ENCODE peak calls at places on chromosomes 6 and 20, in seven cellular contexts. C is lower lobe of right lung, J is astrocyte, K is adrenal gland, L is ascending aorta, U is tibial nerve, R is uterus. V is an unnamed sample.

GRCh38 chr6:102405860-102406259 is 1012.4 kb downstream of the GRIK2 start:
- DNase-seq in C (no peak), U (no peak), R (no peak), J (no peak), L (no peak), K (no peak), V (no peak)

GRCh38 chr6:57247603-57248002 is 25.5 kb upstream of the RAB23 start:
- DNase-seq in C (no peak), J (peak), L (no peak), K (no peak), R (no peak), U (no peak), V (no peak)

GRCh38 chr20:62792182-62792939 is 3.9 kb upstream of the MRGBP start:
- DNase-seq in R (no peak), U (no peak), K (no peak), C (no peak), J (peak), L (no peak), V (no peak)

GRCh38 chr6:142474446-142475289 is 172.9 kb downstream of the ADGRG6 start:
- DNase-seq in L (no peak), J (peak), K (no peak), R (no peak), U (no peak), C (no peak), V (peak)

GRCh38 chr6:13593103-13593502 is 18.7 kb downstream of the SIRT5 start:
- DNase-seq in J (no peak), K (no peak), R (no peak), C (no peak), L (no peak), U (no peak), V (no peak)

GRCh38 chr20:58309607-58310290 is at the start of gene RAB22A:
- DNase-seq in K (peak), J (peak), R (peak), L (peak), U (peak), C (peak), V (peak)

GRCh38 chr6:36349240-36349639 is 12.6 kb upstream of the BNIP5 start:
- DNase-seq in R (no peak), L (no peak), C (no peak), J (no peak), K (no peak), U (no peak), V (no peak)

GRCh38 chr20:23520185-23520584 is 29.3 kb downstream of the CST8 start:
- DNase-seq in R (no peak), U (no peak), L (no peak), K (no peak), C (no peak), J (no peak), V (no peak)

GRCh38 chr20:3768342-3769130 is 983 bp upstream of the ADISSP start:
- DNase-seq in K (peak), J (peak), U (peak), R (peak), C (peak), L (peak), V (peak)

GRCh38 chr6:83359638-83360037 is 71.2 kb downstream of the ME1 start:
- DNase-seq in J (no peak), L (no peak), K (no peak), U (no peak), C (no peak), R (no peak), V (no peak)
- H3K27ac ChIP-seq in J (no peak), L (no peak), K (no peak), U (no peak), C (no peak), R (no peak), V (no peak)

DNA sequence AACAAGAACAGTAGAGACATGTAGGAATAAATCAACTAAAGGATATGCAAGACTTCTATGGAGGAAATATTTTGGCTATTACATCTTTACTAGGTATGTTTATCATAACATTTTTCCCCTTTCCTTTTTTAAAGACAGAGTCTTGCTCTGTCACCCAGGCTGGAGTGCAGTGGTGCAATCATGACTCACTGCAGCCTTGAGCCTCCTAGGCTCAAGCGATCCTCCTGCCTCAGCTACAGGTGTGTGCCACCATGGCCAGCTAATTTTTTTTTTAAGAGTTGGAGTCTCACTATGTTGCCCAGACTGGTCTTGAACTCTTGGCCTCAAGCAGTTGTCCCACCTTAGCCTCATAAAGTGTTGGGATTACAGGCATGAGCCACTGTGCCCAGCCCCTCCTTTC is 37.0 kb downstream of the AKAP7 start:
- DNase-seq in C (no peak), L (no peak), K (peak), J (peak), R (no peak), U (no peak), V (no peak)
- H3K27ac ChIP-seq in C (no peak), L (no peak), K (no peak), J (no peak), R (no peak), U (no peak), V (no peak)

GRCh38 chr20:35021063-35021462 is 65.4 kb downstream of the MYH7B start:
- DNase-seq in R (no peak), J (peak), L (no peak), U (no peak), K (no peak), C (no peak), V (no peak)
- H3K27ac ChIP-seq in R (no peak), J (no peak), L (no peak), U (no peak), K (no peak), C (no peak), V (peak)

GRCh38 chr6:45480697-45481415 is 103.1 kb upstream of the SUPT3H start:
- DNase-seq in J (no peak), U (no peak), K (no peak), R (no peak), L (no peak), C (no peak), V (no peak)
- H3K27ac ChIP-seq in J (peak), U (no peak), K (no peak), R (peak), L (no peak), C (no peak), V (no peak)

GRCh38 chr6:15409301-15410125 is 163.6 kb downstream of the JARID2 start:
- DNase-seq in U (no peak), J (no peak), R (no peak), C (no peak), L (no peak), K (no peak), V (no peak)
- H3K27ac ChIP-seq in U (no peak), J (no peak), R (no peak), C (no peak), L (no peak), K (no peak), V (no peak)